ENCODE peak calls at places on chromosomes 1 and 21, in seven cellular contexts. E is K562, X is H1, T is HCT116, L is SK-N-SH, V is GM12878, R is HepG2. J is an unnamed sample.

GRCh38 chr1:77281491-77282186 is at the start of gene AK5:
- DNase-seq in E (no peak), X (no peak), R (no peak), V (no peak), L (peak; percentile 90), T (no peak), J (peak; percentile 21)

GRCh38 chr21:25638634-25639166 is 358 bp upstream of the JAM2 start:
- DNase-seq in T (no peak), X (no peak), V (peak; percentile 17), E (no peak), R (no peak), L (no peak), J (no peak)

GRCh38 chr1:2543543-2544092 is 12.6 kb upstream of the TNFRSF14 start:
- DNase-seq in T (no peak), V (no peak), X (no peak), E (peak; percentile 62), L (peak; percentile 82), R (no peak), J (no peak)

GRCh38 chr1:67019600-67020136 is 34.3 kb downstream of the SLC35D1 start:
- DNase-seq in R (no peak), X (no peak), V (no peak), T (no peak), L (no peak), E (no peak), J (no peak)

GRCh38 chr1:21149862-21150432 is 26.8 kb downstream of the EIF4G3 start:
- DNase-seq in V (no peak), E (no peak), R (no peak), T (peak; percentile 72), L (peak; percentile 37), X (peak; percentile 36), J (no peak)

GRCh38 chr1:188433428-188433827 is 1604.7 kb downstream of the PLA2G4A start:
- DNase-seq in T (no peak), R (no peak), V (no peak), X (no peak), E (no peak), L (no peak), J (no peak)

GRCh38 chr1:167775178-167775577 is 53.4 kb downstream of the MPZL1 start:
- DNase-seq in E (no peak), T (no peak), R (no peak), L (no peak), V (no peak), X (no peak), J (no peak)

GRCh38 chr1:233520510-233521191 is 93.3 kb upstream of the KCNK1 start:
- DNase-seq in L (no peak), V (no peak), T (peak; percentile 68), X (no peak), R (no peak), E (peak; percentile 7), J (peak; percentile 35)

GRCh38 chr1:72845342-72845741 is 563.0 kb upstream of the NEGR1 start:
- DNase-seq in X (no peak), E (no peak), T (no peak), V (no peak), R (peak; percentile 0), L (no peak), J (peak; percentile 65)

GRCh38 chr1:46487818-46488218 is 1.8 kb upstream of the DMBX1 start:
- DNase-seq in E (peak; percentile 86), X (no peak), V (no peak), R (no peak), T (no peak), L (no peak), J (peak; percentile 37)

GRCh38 chr1:180181996-180182675 is 27.5 kb downstream of the QSOX1 start:
- DNase-seq in L (no peak), R (no peak), E (no peak), X (no peak), V (no peak), T (no peak), J (no peak)

GRCh38 chr1:206926286-206926685 is 4.5 kb upstream of the FCMR start:
- DNase-seq in L (no peak), R (no peak), V (no peak), X (no peak), T (no peak), E (no peak), J (no peak)

GRCh38 chr1:20322081-20322824 is 31.6 kb downstream of the VWA5B1 start:
- DNase-seq in X (no peak), R (no peak), V (peak; percentile 51), T (no peak), E (no peak), L (no peak), J (no peak)

GRCh38 chr1:207981976-207982375 is 71.1 kb upstream of the CD34 start:
- DNase-seq in R (peak; percentile 13), V (no peak), X (no peak), T (peak; percentile 23), L (peak; percentile 49), E (peak; percentile 64), J (peak; percentile 25)

GRCh38 chr1:94095112-94095637 is 25.8 kb downstream of the ABCA4 start:
- DNase-seq in V (no peak), E (no peak), T (no peak), L (no peak), X (no peak), R (no peak), J (no peak)

GRCh38 chr1:40232444-40232843 is 15.3 kb upstream of the TMCO2 start:
- DNase-seq in R (no peak), E (peak; percentile 42), V (peak; percentile 94), L (no peak), T (no peak), X (no peak), J (no peak)

GRCh38 chr1:6099787-6100765 is 54.4 kb downstream of the KCNAB2 start:
- DNase-seq in E (no peak), R (no peak), V (no peak), L (peak; percentile 78), X (no peak), T (no peak), J (peak; percentile 56)

GRCh38 chr1:91730781-91731732 is 154.9 kb downstream of the TGFBR3 start:
- DNase-seq in E (peak; percentile 88), R (no peak), V (no peak), T (no peak), L (no peak), X (no peak), J (no peak)

GRCh38 chr1:95323117-95323516 is 89.1 kb downstream of the RWDD3 start:
- DNase-seq in X (no peak), T (no peak), L (no peak), E (no peak), R (peak; percentile 1), V (no peak), J (no peak)

GRCh38 chr1:30623431-30623830 is 100.0 kb downstream of the MATN1 start:
- DNase-seq in X (no peak), T (peak; percentile 12), R (no peak), L (no peak), E (no peak), V (no peak), J (no peak)

GRCh38 chr21:38311091-38311490 is 54.3 kb downstream of the KCNJ15 start:
- DNase-seq in V (no peak), E (no peak), R (no peak), T (no peak), X (no peak), L (no peak), J (no peak)

GRCh38 chr1:20723537-20724363 is 5.9 kb upstream of the KIF17 start:
- DNase-seq in E (no peak), X (no peak), L (peak; percentile 30), V (no peak), R (no peak), T (no peak), J (no peak)

GRCh38 chr1:54577612-54578011 is 29.6 kb downstream of the ACOT11 start:
- DNase-seq in L (no peak), E (peak; percentile 70), V (no peak), R (peak; percentile 86), X (no peak), T (no peak), J (no peak)

GRCh38 chr1:107964397-107965111 is 426 bp downstream of the VAV3 start:
- DNase-seq in L (peak; percentile 7), R (no peak), E (no peak), X (no peak), T (no peak), V (no peak), J (peak; percentile 40)
- TF ChIP-seq JUND in L (no peak), R (no peak), E (no peak), X (no peak), T (no peak), V (no peak), J (no peak)

GRCh38 chr1:38253314-38253713 is 206.7 kb upstream of the POU3F1 start:
- DNase-seq in R (no peak), T (no peak), X (no peak), V (no peak), E (no peak), L (no peak), J (no peak)

GRCh38 chr1:38256072-38256471 is 209.5 kb upstream of the POU3F1 start:
- DNase-seq in V (no peak), T (no peak), L (no peak), X (no peak), E (no peak), R (no peak), J (no peak)

GRCh38 chr1:38246955-38247952 is 200.7 kb upstream of the POU3F1 start:
- DNase-seq in R (peak; percentile 46), X (no peak), E (no peak), V (no peak), L (no peak), T (no peak), J (no peak)

DNA sequence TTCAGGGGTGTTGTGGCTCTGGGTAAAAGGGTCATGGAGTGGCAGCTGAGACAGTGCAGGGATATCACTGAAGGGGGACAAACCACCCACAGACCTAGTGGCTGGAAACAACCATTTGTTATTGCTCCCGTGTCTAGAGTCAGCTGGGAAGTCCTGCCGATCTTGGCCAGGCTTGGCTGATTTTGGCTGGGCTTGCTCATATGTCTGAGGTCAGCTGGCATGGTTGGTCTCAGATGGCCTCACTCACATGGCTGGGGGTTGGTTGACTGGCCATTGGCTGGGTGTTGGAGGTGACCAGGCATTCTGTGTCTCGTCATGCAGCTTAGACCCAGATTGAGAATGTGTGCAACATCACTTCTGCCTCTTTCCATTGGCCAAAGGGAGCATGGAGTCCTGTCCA is 203.8 kb upstream of the POU3F1 start:
- DNase-seq in R (no peak), L (no peak), V (no peak), E (no peak), X (no peak), T (no peak), J (no peak)
- TF ChIP-seq JUND in R (no peak), L (no peak), V (no peak), E (no peak), X (no peak), T (no peak), J (no peak)

GRCh38 chr21:39313042-39313456 is 383 bp downstream of the BRWD1 start:
- DNase-seq in X (no peak), L (peak; percentile 58), E (no peak), T (no peak), V (no peak), R (no peak), J (peak; percentile 21)
- TF ChIP-seq JUND in X (no peak), L (no peak), E (no peak), T (no peak), V (no peak), R (no peak), J (no peak)

DNA sequence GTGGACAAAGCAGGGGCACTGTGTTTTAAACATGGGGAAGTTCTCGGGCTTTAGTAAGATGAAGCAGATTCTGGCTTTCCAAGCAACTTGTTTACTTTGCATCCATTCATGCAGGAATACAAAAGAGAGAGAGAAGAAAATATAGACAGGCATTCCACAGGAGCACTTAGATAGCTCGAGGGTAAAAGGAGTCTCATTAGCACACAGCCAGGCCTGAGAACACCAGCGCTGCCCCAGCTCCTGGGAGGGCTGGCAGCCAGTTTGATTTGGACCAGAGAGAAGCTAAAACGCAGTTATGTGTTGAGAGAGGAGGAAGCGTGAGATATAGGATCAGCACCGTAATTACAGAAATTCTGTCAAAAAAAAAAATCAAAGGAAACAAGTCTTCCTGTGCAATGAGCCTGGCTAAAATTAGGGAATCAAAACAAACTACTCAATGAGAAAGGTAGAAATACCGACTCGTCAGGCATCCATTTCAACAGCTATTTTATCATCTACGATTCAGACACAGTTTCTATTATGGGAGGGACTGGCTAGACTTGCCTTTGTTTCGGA is 68.2 kb downstream of the CLSTN1 start:
- DNase-seq in V (no peak), T (no peak), R (no peak), L (no peak), X (no peak), E (no peak), J (peak; percentile 29)
- TF ChIP-seq JUND in V (no peak), T (no peak), R (no peak), L (no peak), X (no peak), E (no peak), J (no peak)